ENCODE peak calls at places on chromosome 12, in five cellular contexts. V, H, O, F and J are unnamed samples.

GRCh38 chr12:67541625-67541991 is 106.9 kb upstream of the DYRK2 start:
- DNase-seq in V (no peak), H (no peak), O (no peak), F (no peak), J (no peak)

GRCh38 chr12:100484178-100484886 is 10.7 kb downstream of the NR1H4 start:
- DNase-seq in V (no peak), H (peak; percentile 63), O (no peak), F (no peak), J (no peak)

GRCh38 chr12:108582509-108582908 is 15.4 kb downstream of the TMEM119 start:
- DNase-seq in V (no peak), H (no peak), O (no peak), F (no peak), J (no peak)

GRCh38 chr12:96500686-96501085 is 11.3 kb downstream of the CFAP54 start:
- DNase-seq in V (no peak), H (peak; percentile 55), O (no peak), F (no peak), J (no peak)

GRCh38 chr12:54591001-54591591 is 2.6 kb upstream of the PPP1R1A start:
- DNase-seq in V (no peak), H (peak; percentile 33), O (no peak), F (no peak), J (no peak)

GRCh38 chr12:32522322-32523221 is 123.2 kb downstream of the FGD4 start:
- DNase-seq in V (no peak), H (peak; percentile 22), O (no peak), F (no peak), J (no peak)

GRCh38 chr12:26770239-26771070 is 62.5 kb downstream of the ITPR2 start:
- DNase-seq in V (no peak), H (no peak), O (no peak), F (no peak), J (no peak)

GRCh38 chr12:42560977-42561376 is 28.6 kb downstream of the PRICKLE1 start:
- DNase-seq in V (no peak), H (no peak), O (no peak), F (no peak), J (no peak)

GRCh38 chr12:113889076-113889475 is 77.0 kb downstream of the RBM19 start:
- DNase-seq in V (no peak), H (peak; percentile 21), O (no peak), F (no peak), J (no peak)

GRCh38 chr12:49777800-49778748 is 36.7 kb downstream of the TMBIM6 start:
- DNase-seq in V (peak; percentile 48), H (peak; percentile 42), O (peak; percentile 58), F (peak; percentile 73), J (no peak)

GRCh38 chr12:42798811-42799438 is 209.4 kb upstream of the PRICKLE1 start:
- DNase-seq in V (no peak), H (peak; percentile 48), O (no peak), F (no peak), J (no peak)

GRCh38 chr12:39236994-39237393 is 205.9 kb downstream of the KIF21A start:
- DNase-seq in V (no peak), H (peak; percentile 83), O (no peak), F (no peak), J (no peak)

GRCh38 chr12:49673446-49674317 is 33.5 kb downstream of the FMNL3 start:
- DNase-seq in V (peak; percentile 90), H (peak; percentile 99), O (peak; percentile 91), F (peak; percentile 89), J (peak; percentile 95)

GRCh38 chr12:23083267-23083666 is 458.3 kb downstream of the ETNK1 start:
- DNase-seq in V (no peak), H (peak; percentile 61), O (no peak), F (no peak), J (no peak)

GRCh38 chr12:113061061-113061694 is 4.6 kb downstream of the DTX1 start:
- DNase-seq in V (no peak), H (peak; percentile 15), O (no peak), F (no peak), J (no peak)

GRCh38 chr12:113145720-113146551 is 3.6 kb upstream of the CFAP73 start:
- DNase-seq in V (no peak), H (peak; percentile 80), O (no peak), F (no peak), J (no peak)

GRCh38 chr12:20443792-20444191 is 75.5 kb downstream of the PDE3A start:
- DNase-seq in V (no peak), H (no peak), O (no peak), F (no peak), J (no peak)

GRCh38 chr12:113833422-113833821 is 132.7 kb downstream of the RBM19 start:
- DNase-seq in V (no peak), H (no peak), O (no peak), F (no peak), J (no peak)

GRCh38 chr12:8904665-8905064 is 9.6 kb upstream of the PHC1 start:
- DNase-seq in V (no peak), H (no peak), O (no peak), F (no peak), J (no peak)

GRCh38 chr12:57637364-57637763 is 4.4 kb upstream of the B4GALNT1 start:
- DNase-seq in V (no peak), H (no peak), O (no peak), F (no peak), J (peak; percentile 46)

GRCh38 chr12:104870797-104871196 is 87.3 kb downstream of the SLC41A2 start:
- DNase-seq in V (no peak), H (no peak), O (no peak), F (no peak), J (no peak)

GRCh38 chr12:104652910-104653309 is 196.2 kb downstream of the CHST11 start:
- DNase-seq in V (no peak), H (no peak), O (no peak), F (no peak), J (no peak)

GRCh38 chr12:87866602-87867292 is 162.5 kb downstream of the C12orf50 start:
- DNase-seq in V (no peak), H (peak; percentile 31), O (no peak), F (no peak), J (no peak)

GRCh38 chr12:62400135-62400534 is 66.5 kb upstream of the MON2 start:
- DNase-seq in V (no peak), H (no peak), O (no peak), F (no peak), J (no peak)

GRCh38 chr12:98532687-98533304 is 17.4 kb downstream of the TMPO start:
- DNase-seq in V (no peak), H (peak; percentile 68), O (no peak), F (no peak), J (no peak)

GRCh38 chr12:132807295-132808222 is 21.1 kb downstream of the GOLGA3 start:
- DNase-seq in V (peak; percentile 24), H (no peak), O (no peak), F (no peak), J (no peak)

GRCh38 chr12:85971800-85972199 is 97.7 kb downstream of the NTS start:
- DNase-seq in V (no peak), H (no peak), O (no peak), F (no peak), J (no peak)

GRCh38 chr12:25320123-25321006 is 69.6 kb upstream of the KRAS start:
- DNase-seq in V (no peak), H (no peak), O (no peak), F (no peak), J (no peak)

GRCh38 chr12:31928246-31929139 is 30.7 kb upstream of the RESF1 start:
- DNase-seq in V (no peak), H (no peak), O (no peak), F (no peak), J (no peak)

GRCh38 chr12:70258605-70259403 is 15.6 kb downstream of the CNOT2 start:
- DNase-seq in V (no peak), H (no peak), O (no peak), F (no peak), J (no peak)

GRCh38 chr12:27927347-27927746 is 45.2 kb downstream of the PTHLH start:
- DNase-seq in V (no peak), H (no peak), O (peak; percentile 12), F (no peak), J (no peak)

GRCh38 chr12:15496738-15497137 is 174.4 kb downstream of the PTPRO start:
- DNase-seq in V (no peak), H (no peak), O (no peak), F (no peak), J (no peak)

DNA sequence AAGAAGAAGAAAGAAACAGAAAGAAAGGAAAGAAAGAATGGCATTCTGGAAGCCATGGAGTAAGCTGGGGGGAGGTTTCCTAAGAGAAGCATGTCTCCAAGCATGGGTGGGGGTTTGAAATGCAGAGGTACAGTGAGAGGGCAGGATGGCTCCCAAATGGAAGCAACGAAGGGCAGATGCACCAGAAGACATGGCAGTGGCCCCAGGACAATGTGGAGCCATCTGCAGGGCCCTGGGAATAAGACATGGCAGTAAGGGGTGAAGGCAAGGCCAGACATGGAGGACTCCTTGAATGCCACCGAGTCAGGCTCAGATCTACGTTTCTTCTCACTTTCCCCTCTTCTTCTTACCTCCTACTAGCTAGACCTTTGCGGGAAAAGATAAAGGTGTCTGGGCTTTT is 4.7 kb upstream of the COL2A1 start:
- DNase-seq in V (no peak), H (no peak), O (no peak), F (no peak), J (no peak)
- H3K27me3 ChIP-seq in V (peaks cover 32% of the 10 kb centered on the region), H (peaks cover 70% of the 10 kb centered on the region), O (peaks cover 14% of the 10 kb centered on the region), F (peaks cover 41% of the 10 kb centered on the region), J (peaks cover 6% of the 10 kb centered on the region)

DNA sequence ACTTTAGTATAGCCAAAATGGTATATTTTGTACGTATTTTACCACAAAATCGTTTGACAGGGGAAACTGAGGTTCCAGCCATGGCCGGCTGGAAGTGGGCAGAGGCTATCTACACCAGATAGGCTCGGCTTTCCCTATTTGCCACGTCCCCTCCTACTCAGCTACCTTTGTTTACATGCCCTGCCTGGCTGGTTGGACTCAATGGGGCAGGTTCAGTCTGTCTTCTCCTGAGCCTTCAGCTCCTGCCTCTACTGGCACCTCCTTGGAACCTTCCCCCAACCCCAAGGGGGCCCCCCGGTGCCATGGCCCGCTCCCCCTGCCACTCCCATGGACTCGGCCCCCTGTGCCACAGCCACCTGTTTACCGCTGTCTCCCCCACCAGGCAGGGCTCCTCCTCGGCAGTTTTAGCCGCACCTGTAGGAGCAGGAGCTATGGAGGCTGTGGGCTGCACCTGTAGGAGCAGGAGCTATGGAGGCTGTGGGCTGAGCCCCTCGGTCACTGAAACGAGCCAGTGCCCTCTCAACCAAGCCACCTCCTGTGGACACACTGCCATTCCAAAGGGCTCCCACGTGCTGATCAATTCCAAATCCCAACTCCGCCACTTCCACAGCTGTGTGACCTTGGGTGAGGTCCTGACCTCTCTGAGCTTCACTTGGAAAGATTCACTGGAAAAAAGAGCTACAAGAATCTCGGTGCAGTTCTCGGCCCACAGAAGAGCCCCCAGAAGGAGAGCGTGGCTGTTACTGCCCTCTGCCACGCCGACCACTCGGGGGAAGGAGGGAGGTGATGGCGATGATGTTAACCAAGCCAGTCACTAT is 62.2 kb downstream of the NCOR2 start:
- DNase-seq in V (no peak), H (no peak), O (no peak), F (no peak), J (no peak)
- H3K4me1 ChIP-seq in V (peaks cover 70% of the 10 kb centered on the region), H (peaks cover 54% of the 10 kb centered on the region), O (peaks cover 81% of the 10 kb centered on the region), F (peaks cover 89% of the 10 kb centered on the region), J (peaks cover 92% of the 10 kb centered on the region)

DNA sequence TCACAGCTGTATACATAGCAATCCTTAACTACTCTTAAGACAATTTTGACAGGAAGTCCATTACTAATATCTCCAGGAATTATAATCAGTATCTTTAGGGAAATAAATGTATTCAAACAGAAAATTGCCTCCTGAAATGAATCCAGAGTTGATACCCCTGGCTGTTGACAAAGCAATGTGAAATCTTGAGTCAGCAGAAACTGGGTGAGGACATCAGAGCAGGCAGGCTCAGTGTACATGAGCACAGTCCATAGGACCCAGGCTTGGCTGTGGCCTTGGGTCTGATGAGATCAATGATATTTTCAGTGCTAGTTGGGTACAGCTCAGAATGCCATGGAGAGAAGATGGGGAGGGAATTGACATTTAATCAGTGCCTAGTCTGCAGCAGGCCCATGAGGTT is 151.3 kb downstream of the SLC15A4 start:
- DNase-seq in V (no peak), H (no peak), O (no peak), F (no peak), J (no peak)
- H3K4me3 ChIP-seq in V (no peak overlapping the region), H (no peak overlapping the region), O (no peak overlapping the region), F (no peak overlapping the region), J (no peak overlapping the region)

GRCh38 chr12:52319097-52319496 is 2.1 kb downstream of the KRT83 start:
- DNase-seq in V (peak; percentile 2), H (no peak), O (no peak), F (no peak), J (no peak)
- H3K27me3 ChIP-seq in V (no peaks in the 10 kb centered on the region), H (peaks cover 62% of the 10 kb centered on the region), O (peaks cover 14% of the 10 kb centered on the region), F (peaks cover 20% of the 10 kb centered on the region), J (no peaks in the 10 kb centered on the region)